ENCODE peak calls at places on chromosomes 6 and 20, in eight cellular contexts. K is endothelial cell, T is OCI-LY7, X is mucosa of descending colon, D is psoas muscle, A is GM12865, M is fibroblast of pulmonary artery, Y is GM23338. Z is an unnamed sample.

GRCh38 chr6:52527436-52527835 is 49.4 kb downstream of the TRAM2 start:
- DNase-seq in Y (no peak), M (no peak), X (no peak), D (no peak), T (no peak), K (no peak), A (no peak), Z (no peak)

GRCh38 chr6:114364295-114364694 is 21.5 kb upstream of the HS3ST5 start:
- DNase-seq in K (no peak), A (no peak), X (no peak), T (no peak), D (no peak), M (peak), Y (peak), Z (peak)

GRCh38 chr20:9838035-9838377 is 870 bp downstream of the PAK5 start:
- DNase-seq in M (no peak), X (no peak), D (no peak), Y (peak), T (no peak), A (no peak), K (no peak), Z (no peak)

GRCh38 chr6:4518506-4518905 is 257.7 kb upstream of the CDYL start:
- DNase-seq in Y (no peak), M (peak), X (no peak), K (no peak), A (peak), D (no peak), T (no peak), Z (peak)

GRCh38 chr6:38150681-38151296 is 331.3 kb downstream of the ZFAND3 start:
- DNase-seq in M (no peak), A (no peak), K (no peak), T (no peak), X (no peak), Y (no peak), D (no peak), Z (no peak)

GRCh38 chr6:150537481-150537880 is 62.2 kb upstream of the PLEKHG1 start:
- DNase-seq in Y (no peak), A (no peak), T (no peak), K (no peak), M (no peak), D (no peak), X (no peak), Z (no peak)

GRCh38 chr20:20373046-20373706 is 5.3 kb downstream of the INSM1 start:
- DNase-seq in A (no peak), X (no peak), D (no peak), M (peak), K (no peak), Y (no peak), T (no peak), Z (peak)

GRCh38 chr6:43740321-43740960 is 29.6 kb upstream of the VEGFA start:
- DNase-seq in T (no peak), A (no peak), K (no peak), D (no peak), M (no peak), X (no peak), Y (no peak), Z (no peak)

GRCh38 chr6:35311390-35312075 is 13.9 kb downstream of the DEF6 start:
- DNase-seq in T (peak), M (no peak), K (no peak), X (no peak), D (no peak), A (peak), Y (no peak), Z (no peak)

GRCh38 chr20:32067234-32067821 is 15.3 kb downstream of the HCK start:
- DNase-seq in Y (no peak), A (peak), X (no peak), T (peak), K (no peak), M (peak), D (no peak), Z (peak)

GRCh38 chr20:44720994-44721784 is 6.0 kb downstream of the CCN5 start:
- DNase-seq in Y (no peak), A (no peak), X (no peak), D (no peak), K (no peak), T (no peak), M (peak), Z (peak)

GRCh38 chr20:18052856-18053255 is 4.9 kb downstream of the OVOL2 start:
- DNase-seq in K (no peak), A (no peak), X (no peak), M (no peak), T (no peak), D (no peak), Y (no peak), Z (no peak)

GRCh38 chr6:100455230-100456124 is 9.2 kb downstream of the SIM1 start:
- DNase-seq in K (no peak), A (no peak), T (no peak), Y (peak), M (no peak), D (no peak), X (no peak), Z (no peak)

GRCh38 chr20:17650301-17650761 is 31.7 kb downstream of the RRBP1 start:
- DNase-seq in A (no peak), Y (no peak), D (no peak), X (peak), T (peak), K (no peak), M (no peak), Z (no peak)

GRCh38 chr6:43702522-43703440 is 15.2 kb upstream of the MRPS18A start:
- DNase-seq in X (peak), T (peak), A (peak), D (peak), M (peak), K (peak), Y (peak), Z (peak)

GRCh38 chr6:107128175-107128574 is 12.9 kb upstream of the BEND3 start:
- DNase-seq in Y (no peak), M (peak), A (no peak), T (no peak), D (no peak), K (no peak), X (no peak), Z (peak)

GRCh38 chr6:107128577-107128976 is 13.3 kb upstream of the BEND3 start:
- DNase-seq in Y (no peak), M (peak), A (no peak), D (no peak), T (no peak), X (no peak), K (no peak), Z (no peak)

GRCh38 chr6:107129370-107129925 is 14.1 kb upstream of the BEND3 start:
- DNase-seq in M (no peak), D (no peak), K (no peak), Y (no peak), X (peak), T (peak), A (peak), Z (no peak)

GRCh38 chr6:107132330-107132954 is 17.1 kb upstream of the BEND3 start:
- DNase-seq in T (peak), A (peak), M (peak), Y (peak), K (peak), X (no peak), D (no peak), Z (no peak)
- TF ChIP-seq CTCF in T (peak), A (peak), M (peak), Y (peak), K (peak), X (no peak), D (peak), Z (peak)

GRCh38 chr6:111727798-111728197 is 122.1 kb upstream of the TRAF3IP2 start:
- DNase-seq in Y (peak), M (peak), K (no peak), T (no peak), X (no peak), D (no peak), A (no peak), Z (peak)
- TF ChIP-seq CTCF in Y (peak), M (peak), K (peak), T (peak), X (no peak), D (no peak), A (peak), Z (peak)

DNA sequence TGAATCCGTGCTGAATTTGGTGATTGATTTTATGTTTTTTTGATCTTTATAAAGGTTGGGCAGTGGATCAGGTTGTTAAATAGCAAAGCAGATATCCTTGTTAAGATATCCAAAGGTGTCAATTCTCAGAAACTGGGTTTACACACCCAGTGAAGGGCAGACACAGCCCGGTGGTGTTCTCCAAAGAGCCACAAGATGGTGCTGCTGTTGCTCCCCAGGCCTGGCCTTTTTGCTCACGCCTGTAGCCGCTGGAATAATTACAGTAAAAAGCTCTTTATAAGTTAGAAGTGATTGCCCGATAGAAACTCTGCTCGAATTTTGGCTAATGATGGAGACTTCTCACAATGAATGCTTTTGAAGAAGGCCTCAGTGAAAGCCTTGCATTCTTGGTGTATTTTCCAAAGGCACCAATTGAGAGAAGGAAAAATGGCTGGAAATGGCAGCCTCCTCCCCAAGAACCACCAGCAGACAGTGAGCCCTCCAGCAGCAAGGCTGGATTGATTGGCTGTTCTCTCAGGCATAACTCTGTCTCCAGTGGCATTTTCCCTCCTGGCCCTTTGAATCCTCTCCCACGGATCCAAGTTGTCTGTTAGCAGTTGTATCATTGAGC is 120.5 kb upstream of the CHD6 start:
- DNase-seq in X (peak), K (peak), A (peak), M (peak), Y (peak), D (peak), T (peak), Z (peak)
- TF ChIP-seq CTCF in X (peak), K (peak), A (peak), M (peak), Y (peak), D (peak), T (peak), Z (peak)

GRCh38 chr20:61525781-61526431 is 273.8 kb downstream of the CDH4 start:
- DNase-seq in Y (no peak), T (no peak), K (peak), A (no peak), M (no peak), X (no peak), D (no peak), Z (peak)
- TF ChIP-seq CTCF in Y (no peak), T (no peak), K (no peak), A (no peak), M (no peak), X (no peak), D (no peak), Z (no peak)

GRCh38 chr6:117840541-117840983 is 66.5 kb upstream of the SLC35F1 start:
- DNase-seq in K (peak), X (no peak), T (peak), M (peak), D (no peak), Y (peak), A (peak), Z (peak)
- TF ChIP-seq CTCF in K (peak), X (no peak), T (peak), M (peak), D (no peak), Y (peak), A (peak), Z (peak)

Z was measured in IMR-90.